ENCODE peak calls at places on chromosomes 7 and 10, in ten cellular contexts. One of them, this sample, is unnamed.

GRCh38 chr7:27180431-27181175 is 4.4 kb downstream of the HOXA11 start:
- DNase-seq in cardiac fibroblast: no peak
- DNase-seq in IMR-90: no peak
- DNase-seq in cardiac muscle cell: no peak
- DNase-seq in AG04450: no peak
- DNase-seq in fibroblast of pulmonary artery: no peak
- DNase-seq in A549: no peak
- DNase-seq in foreskin fibroblast: peak; percentile 54
- DNase-seq in PC-3: no peak
- DNase-seq in gastrocnemius medialis: peak; percentile 1
- DNase-seq in this sample: no peak

GRCh38 chr10:5800782-5801181 is 12.5 kb downstream of the GDI2 start:
- DNase-seq in foreskin fibroblast: no peak
- DNase-seq in IMR-90: peak; percentile 22
- DNase-seq in cardiac muscle cell: no peak
- DNase-seq in AG04450: no peak
- DNase-seq in fibroblast of pulmonary artery: no peak
- DNase-seq in PC-3: no peak
- DNase-seq in gastrocnemius medialis: no peak
- DNase-seq in cardiac fibroblast: no peak
- DNase-seq in A549: no peak
- DNase-seq in this sample: peak; percentile 90

GRCh38 chr7:155486783-155487508 is 29.0 kb downstream of the EN2 start:
- DNase-seq in IMR-90: no peak
- DNase-seq in cardiac muscle cell: no peak
- DNase-seq in cardiac fibroblast: no peak
- DNase-seq in gastrocnemius medialis: no peak
- DNase-seq in PC-3: no peak
- DNase-seq in fibroblast of pulmonary artery: no peak
- DNase-seq in foreskin fibroblast: no peak
- DNase-seq in AG04450: no peak
- DNase-seq in A549: no peak
- DNase-seq in this sample: no peak

GRCh38 chr7:150374472-150374871 is 4.7 kb upstream of the ZNF775 start:
- DNase-seq in fibroblast of pulmonary artery: no peak
- DNase-seq in AG04450: no peak
- DNase-seq in cardiac fibroblast: no peak
- DNase-seq in cardiac muscle cell: peak; percentile 61
- DNase-seq in IMR-90: no peak
- DNase-seq in foreskin fibroblast: no peak
- DNase-seq in A549: no peak
- DNase-seq in gastrocnemius medialis: no peak
- DNase-seq in PC-3: no peak
- DNase-seq in this sample: no peak

GRCh38 chr10:44965651-44966097 is 6.1 kb downstream of the RASSF4 start:
- DNase-seq in fibroblast of pulmonary artery: no peak
- DNase-seq in AG04450: no peak
- DNase-seq in cardiac muscle cell: peak; percentile 73
- DNase-seq in IMR-90: no peak
- DNase-seq in A549: no peak
- DNase-seq in PC-3: no peak
- DNase-seq in foreskin fibroblast: no peak
- DNase-seq in gastrocnemius medialis: peak; percentile 66
- DNase-seq in cardiac fibroblast: no peak
- DNase-seq in this sample: no peak

GRCh38 chr10:114684085-114684821 is 26.2 kb upstream of the ABLIM1 start:
- DNase-seq in foreskin fibroblast: peak; percentile 55
- DNase-seq in gastrocnemius medialis: no peak
- DNase-seq in PC-3: peak; percentile 43
- DNase-seq in IMR-90: peak; percentile 30
- DNase-seq in AG04450: no peak
- DNase-seq in A549: peak; percentile 47
- DNase-seq in cardiac fibroblast: peak; percentile 72
- DNase-seq in fibroblast of pulmonary artery: peak; percentile 68
- DNase-seq in cardiac muscle cell: no peak
- DNase-seq in this sample: peak; percentile 37

GRCh38 chr7:127831312-127832212 is 179.6 kb downstream of the SND1 start:
- DNase-seq in cardiac fibroblast: no peak
- DNase-seq in PC-3: no peak
- DNase-seq in cardiac muscle cell: no peak
- DNase-seq in A549: no peak
- DNase-seq in gastrocnemius medialis: no peak
- DNase-seq in foreskin fibroblast: no peak
- DNase-seq in fibroblast of pulmonary artery: peak; percentile 25
- DNase-seq in AG04450: no peak
- DNase-seq in IMR-90: no peak
- DNase-seq in this sample: no peak

GRCh38 chr10:124641282-124642075 is 102.7 kb downstream of the FAM53B start:
- DNase-seq in foreskin fibroblast: peak; percentile 82
- DNase-seq in A549: no peak
- DNase-seq in cardiac muscle cell: no peak
- DNase-seq in PC-3: no peak
- DNase-seq in IMR-90: peak; percentile 62
- DNase-seq in cardiac fibroblast: peak; percentile 81
- DNase-seq in fibroblast of pulmonary artery: peak; percentile 66
- DNase-seq in gastrocnemius medialis: no peak
- DNase-seq in AG04450: no peak
- DNase-seq in this sample: peak; percentile 36

GRCh38 chr10:131888186-131888604 is 12.6 kb upstream of the PPP2R2D start:
- DNase-seq in cardiac muscle cell: no peak
- DNase-seq in cardiac fibroblast: no peak
- DNase-seq in gastrocnemius medialis: no peak
- DNase-seq in A549: no peak
- DNase-seq in foreskin fibroblast: no peak
- DNase-seq in AG04450: no peak
- DNase-seq in PC-3: peak; percentile 88
- DNase-seq in fibroblast of pulmonary artery: no peak
- DNase-seq in IMR-90: no peak
- DNase-seq in this sample: peak; percentile 99

GRCh38 chr7:135714534-135715009 is 13.4 kb downstream of the SLC13A4 start:
- DNase-seq in fibroblast of pulmonary artery: peak; percentile 40
- DNase-seq in A549: peak; percentile 33
- DNase-seq in cardiac fibroblast: peak; percentile 58
- DNase-seq in gastrocnemius medialis: no peak
- DNase-seq in foreskin fibroblast: peak; percentile 95
- DNase-seq in cardiac muscle cell: peak; percentile 28
- DNase-seq in PC-3: peak; percentile 84
- DNase-seq in IMR-90: peak; percentile 74
- DNase-seq in AG04450: peak; percentile 38
- DNase-seq in this sample: peak; percentile 63

GRCh38 chr10:124298891-124299290 is 119.8 kb downstream of the OAT start:
- DNase-seq in gastrocnemius medialis: no peak
- DNase-seq in AG04450: no peak
- DNase-seq in PC-3: no peak
- DNase-seq in foreskin fibroblast: no peak
- DNase-seq in fibroblast of pulmonary artery: no peak
- DNase-seq in cardiac fibroblast: no peak
- DNase-seq in A549: no peak
- DNase-seq in cardiac muscle cell: no peak
- DNase-seq in IMR-90: no peak
- DNase-seq in this sample: no peak

GRCh38 chr10:32059472-32059871 is 3.2 kb upstream of the KIF5B start:
- DNase-seq in cardiac muscle cell: no peak
- DNase-seq in PC-3: no peak
- DNase-seq in fibroblast of pulmonary artery: no peak
- DNase-seq in gastrocnemius medialis: no peak
- DNase-seq in IMR-90: no peak
- DNase-seq in A549: no peak
- DNase-seq in AG04450: no peak
- DNase-seq in cardiac fibroblast: no peak
- DNase-seq in foreskin fibroblast: no peak
- DNase-seq in this sample: no peak

GRCh38 chr10:32056136-32057040 is at the start of gene KIF5B:
- DNase-seq in cardiac muscle cell: peak; percentile 92
- DNase-seq in PC-3: peak; percentile 80
- DNase-seq in IMR-90: peak; percentile 81
- DNase-seq in fibroblast of pulmonary artery: peak; percentile 89
- DNase-seq in A549: peak; percentile 90
- DNase-seq in cardiac fibroblast: peak; percentile 90
- DNase-seq in gastrocnemius medialis: peak; percentile 75
- DNase-seq in foreskin fibroblast: peak; percentile 96
- DNase-seq in AG04450: peak; percentile 59
- DNase-seq in this sample: peak; percentile 69

GRCh38 chr10:32054087-32054486 is 2.1 kb downstream of the KIF5B start:
- DNase-seq in IMR-90: peak; percentile 87
- DNase-seq in fibroblast of pulmonary artery: peak; percentile 66
- DNase-seq in cardiac fibroblast: peak; percentile 65
- DNase-seq in gastrocnemius medialis: no peak
- DNase-seq in foreskin fibroblast: peak; percentile 60
- DNase-seq in cardiac muscle cell: no peak
- DNase-seq in PC-3: peak; percentile 50
- DNase-seq in A549: peak; percentile 15
- DNase-seq in AG04450: peak; percentile 44
- DNase-seq in this sample: peak; percentile 59

GRCh38 chr10:32055478-32056135 is 618 bp downstream of the KIF5B start:
- DNase-seq in IMR-90: peak; percentile 41
- DNase-seq in cardiac fibroblast: peak; percentile 72
- DNase-seq in fibroblast of pulmonary artery: peak; percentile 70
- DNase-seq in A549: peak; percentile 65
- DNase-seq in cardiac muscle cell: peak; percentile 88
- DNase-seq in PC-3: peak; percentile 30
- DNase-seq in gastrocnemius medialis: peak; percentile 49
- DNase-seq in AG04450: no peak
- DNase-seq in foreskin fibroblast: peak; percentile 72
- DNase-seq in this sample: peak; percentile 52

GRCh38 chr10:32057041-32057372 is 782 bp upstream of the KIF5B start:
- DNase-seq in PC-3: no peak
- DNase-seq in cardiac fibroblast: no peak
- DNase-seq in A549: no peak
- DNase-seq in foreskin fibroblast: no peak
- DNase-seq in gastrocnemius medialis: no peak
- DNase-seq in fibroblast of pulmonary artery: no peak
- DNase-seq in cardiac muscle cell: no peak
- DNase-seq in AG04450: no peak
- DNase-seq in IMR-90: no peak
- DNase-seq in this sample: no peak
- H3K4me3 ChIP-seq in PC-3: peak overlapping the region; percentile 94
- H3K4me3 ChIP-seq in cardiac fibroblast: no peak overlapping the region
- H3K4me3 ChIP-seq in A549: peak overlapping the region; percentile 96
- H3K4me3 ChIP-seq in foreskin fibroblast: peak overlapping the region; percentile 97
- H3K4me3 ChIP-seq in gastrocnemius medialis: peak overlapping the region; percentile 75
- H3K4me3 ChIP-seq in fibroblast of pulmonary artery: peak overlapping the region; percentile 92
- H3K4me3 ChIP-seq in cardiac muscle cell: no peak overlapping the region
- H3K4me3 ChIP-seq in AG04450: peak overlapping the region; percentile 83
- H3K4me3 ChIP-seq in IMR-90: no peak overlapping the region
- H3K4me3 ChIP-seq in this sample: no peak overlapping the region

GRCh38 chr10:87817873-87818504 is at the start of gene ATAD1:
- DNase-seq in AG04450: peak; percentile 44
- DNase-seq in PC-3: peak; percentile 86
- DNase-seq in A549: peak; percentile 93
- DNase-seq in cardiac fibroblast: peak; percentile 86
- DNase-seq in cardiac muscle cell: peak; percentile 90
- DNase-seq in gastrocnemius medialis: peak; percentile 72
- DNase-seq in IMR-90: peak; percentile 80
- DNase-seq in fibroblast of pulmonary artery: peak; percentile 84
- DNase-seq in foreskin fibroblast: peak; percentile 94
- DNase-seq in this sample: peak; percentile 81
- TF ChIP-seq CTCF in AG04450: peak; percentile 34
- TF ChIP-seq CTCF in PC-3: peak; percentile 21
- TF ChIP-seq CTCF in A549: no peak
- TF ChIP-seq CTCF in cardiac fibroblast: peak; percentile 43
- TF ChIP-seq CTCF in cardiac muscle cell: peak; percentile 29
- TF ChIP-seq CTCF in gastrocnemius medialis: peak; percentile 12
- TF ChIP-seq CTCF in IMR-90: peak; percentile 19
- TF ChIP-seq CTCF in fibroblast of pulmonary artery: peak; percentile 21
- TF ChIP-seq CTCF in foreskin fibroblast: peak; percentile 9
- TF ChIP-seq CTCF in this sample: peak; percentile 43

DNA sequence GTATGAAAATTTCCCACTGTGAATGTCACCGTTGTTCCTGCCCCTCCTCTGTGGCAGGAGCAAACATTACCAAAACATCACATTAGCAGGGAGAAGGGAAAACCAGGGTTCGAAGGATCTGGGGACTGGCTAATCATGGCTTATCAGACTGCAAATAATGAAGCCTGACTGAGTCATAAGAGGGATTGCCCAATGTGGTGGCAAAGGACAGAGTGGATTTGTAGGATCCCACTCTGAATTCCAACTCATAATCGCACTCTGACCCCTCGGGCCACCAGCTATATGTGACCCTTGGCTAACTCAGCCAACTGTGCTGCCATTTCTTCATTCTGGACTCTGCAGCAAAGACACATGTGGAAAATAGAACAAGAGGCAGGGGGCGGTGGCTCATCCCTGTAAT is 347.3 kb upstream of the AUTS2 start:
- DNase-seq in A549: no peak
- DNase-seq in IMR-90: no peak
- DNase-seq in AG04450: no peak
- DNase-seq in PC-3: no peak
- DNase-seq in cardiac muscle cell: no peak
- DNase-seq in cardiac fibroblast: no peak
- DNase-seq in gastrocnemius medialis: no peak
- DNase-seq in fibroblast of pulmonary artery: no peak
- DNase-seq in foreskin fibroblast: no peak
- DNase-seq in this sample: no peak
- H3K4me3 ChIP-seq in A549: no peak overlapping the region
- H3K4me3 ChIP-seq in IMR-90: no peak overlapping the region
- H3K4me3 ChIP-seq in AG04450: no peak overlapping the region
- H3K4me3 ChIP-seq in PC-3: no peak overlapping the region
- H3K4me3 ChIP-seq in cardiac muscle cell: no peak overlapping the region
- H3K4me3 ChIP-seq in cardiac fibroblast: no peak overlapping the region
- H3K4me3 ChIP-seq in gastrocnemius medialis: no peak overlapping the region
- H3K4me3 ChIP-seq in fibroblast of pulmonary artery: no peak overlapping the region
- H3K4me3 ChIP-seq in foreskin fibroblast: no peak overlapping the region
- H3K4me3 ChIP-seq in this sample: no peak overlapping the region

GRCh38 chr7:94908204-94909022 is 1.0 kb downstream of the PPP1R9A start:
- DNase-seq in AG04450: no peak
- DNase-seq in fibroblast of pulmonary artery: peak; percentile 14
- DNase-seq in foreskin fibroblast: peak; percentile 56
- DNase-seq in cardiac muscle cell: peak; percentile 74
- DNase-seq in IMR-90: no peak
- DNase-seq in A549: peak; percentile 57
- DNase-seq in cardiac fibroblast: peak; percentile 20
- DNase-seq in PC-3: peak; percentile 43
- DNase-seq in gastrocnemius medialis: peak; percentile 16
- DNase-seq in this sample: no peak

GRCh38 chr7:94906035-94906796 is 1.2 kb upstream of the PPP1R9A start:
- DNase-seq in PC-3: no peak
- DNase-seq in AG04450: no peak
- DNase-seq in cardiac muscle cell: no peak
- DNase-seq in IMR-90: no peak
- DNase-seq in cardiac fibroblast: no peak
- DNase-seq in fibroblast of pulmonary artery: peak; percentile 20
- DNase-seq in A549: no peak
- DNase-seq in gastrocnemius medialis: no peak
- DNase-seq in foreskin fibroblast: peak; percentile 14
- DNase-seq in this sample: no peak

GRCh38 chr7:94907026-94907419 is 371 bp upstream of the PPP1R9A start:
- DNase-seq in IMR-90: no peak
- DNase-seq in cardiac fibroblast: no peak
- DNase-seq in A549: peak; percentile 75
- DNase-seq in foreskin fibroblast: no peak
- DNase-seq in fibroblast of pulmonary artery: no peak
- DNase-seq in gastrocnemius medialis: no peak
- DNase-seq in AG04450: no peak
- DNase-seq in PC-3: no peak
- DNase-seq in cardiac muscle cell: no peak
- DNase-seq in this sample: no peak

GRCh38 chr7:94909023-94909466 is 1.7 kb downstream of the PPP1R9A start:
- DNase-seq in foreskin fibroblast: no peak
- DNase-seq in IMR-90: no peak
- DNase-seq in cardiac fibroblast: no peak
- DNase-seq in AG04450: no peak
- DNase-seq in A549: peak; percentile 5
- DNase-seq in cardiac muscle cell: no peak
- DNase-seq in PC-3: no peak
- DNase-seq in gastrocnemius medialis: no peak
- DNase-seq in fibroblast of pulmonary artery: no peak
- DNase-seq in this sample: no peak

GRCh38 chr7:94907420-94908203 is at the start of gene PPP1R9A:
- DNase-seq in foreskin fibroblast: peak; percentile 65
- DNase-seq in fibroblast of pulmonary artery: peak; percentile 4
- DNase-seq in gastrocnemius medialis: peak; percentile 35
- DNase-seq in AG04450: no peak
- DNase-seq in cardiac muscle cell: peak; percentile 71
- DNase-seq in PC-3: peak; percentile 65
- DNase-seq in IMR-90: no peak
- DNase-seq in cardiac fibroblast: no peak
- DNase-seq in A549: peak; percentile 78
- DNase-seq in this sample: no peak
- TF ChIP-seq CTCF in foreskin fibroblast: peak; percentile 18
- TF ChIP-seq CTCF in fibroblast of pulmonary artery: peak; percentile 19
- TF ChIP-seq CTCF in gastrocnemius medialis: no peak
- TF ChIP-seq CTCF in AG04450: peak; percentile 10
- TF ChIP-seq CTCF in cardiac muscle cell: peak; percentile 32
- TF ChIP-seq CTCF in PC-3: peak; percentile 53
- TF ChIP-seq CTCF in IMR-90: peak; percentile 2
- TF ChIP-seq CTCF in cardiac fibroblast: peak; percentile 8
- TF ChIP-seq CTCF in A549: peak; percentile 50
- TF ChIP-seq CTCF in this sample: peak; percentile 31